ENCODE peak calls at places on chromosome 9, in five cellular contexts. W is DMS 273 treated with DMSO at 0.1 percent for 48 hours; Y is CD8-positive, alpha-beta T cell; P is stomach; Q is ovary. F is an unnamed sample.

GRCh38 chr9:100028201-100028784 is 70.5 kb downstream of the ERP44 start:
- DNase-seq in W (peak; percentile 29), Y (peak; percentile 47), P (peak; percentile 76), Q (peak; percentile 66), F (peak; percentile 72)

GRCh38 chr9:89483592-89484474 is 14.1 kb downstream of the SEMA4D start:
- DNase-seq in W (no peak), Y (peak; percentile 60), P (peak; percentile 43), Q (no peak), F (no peak)

GRCh38 chr9:73133921-73134407 is 17.7 kb upstream of the ANXA1 start:
- DNase-seq in W (no peak), Y (no peak), P (no peak), Q (no peak), F (no peak)

GRCh38 chr9:83062653-83063527 is at the start of gene RASEF:
- DNase-seq in W (no peak), Y (no peak), P (peak; percentile 82), Q (no peak), F (peak; percentile 85)

GRCh38 chr9:8052991-8053390 is 253.4 kb upstream of the DMAC1 start:
- DNase-seq in W (no peak), Y (no peak), P (no peak), Q (no peak), F (no peak)

GRCh38 chr9:133647148-133647547 is 11.0 kb downstream of the DBH start:
- DNase-seq in W (no peak), Y (no peak), P (no peak), Q (no peak), F (no peak)

GRCh38 chr9:13811876-13812275 is 502.1 kb downstream of the NFIB start:
- DNase-seq in W (no peak), Y (no peak), P (no peak), Q (no peak), F (no peak)

GRCh38 chr9:130870491-130871381 is 25.9 kb downstream of the QRFP start:
- DNase-seq in W (no peak), Y (no peak), P (no peak), Q (no peak), F (no peak)

GRCh38 chr9:97773723-97774122 is 76.6 kb upstream of the XPA start:
- DNase-seq in W (no peak), Y (no peak), P (peak; percentile 47), Q (no peak), F (peak; percentile 66)

GRCh38 chr9:121157939-121158338 is 43.7 kb downstream of the RAB14 start:
- DNase-seq in W (no peak), Y (no peak), P (no peak), Q (no peak), F (no peak)

GRCh38 chr9:73655363-73655762 is 503.7 kb downstream of the ANXA1 start:
- DNase-seq in W (no peak), Y (no peak), P (no peak), Q (no peak), F (no peak)

GRCh38 chr9:135260221-135260620 is 172.8 kb downstream of the OLFM1 start:
- DNase-seq in W (no peak), Y (no peak), P (no peak), Q (no peak), F (no peak)